ENCODE peak calls at places on chromosomes 16 and 17, in eight cellular contexts. One of them, this sample, is unnamed.

GRCh38 chr16:2516391-2517240 is 2.9 kb downstream of the ATP6V0C start:
- DNase-seq in PC-3: no peak
- DNase-seq in neural progenitor cell: no peak
- DNase-seq in hepatocyte: no peak
- DNase-seq in SK-N-SH: no peak
- DNase-seq in HCT116: no peak
- DNase-seq in OCI-LY7: no peak
- DNase-seq in GM23338: no peak
- DNase-seq in this sample: no peak

GRCh38 chr17:11705111-11705510 is 106.8 kb downstream of the DNAH9 start:
- DNase-seq in GM23338: no peak
- DNase-seq in PC-3: no peak
- DNase-seq in neural progenitor cell: no peak
- DNase-seq in HCT116: no peak
- DNase-seq in hepatocyte: peak
- DNase-seq in SK-N-SH: no peak
- DNase-seq in OCI-LY7: no peak
- DNase-seq in this sample: no peak

GRCh38 chr16:30122621-30123160 is 329 bp downstream of the MAPK3 start:
- DNase-seq in hepatocyte: peak
- DNase-seq in PC-3: no peak
- DNase-seq in SK-N-SH: no peak
- DNase-seq in OCI-LY7: peak
- DNase-seq in HCT116: no peak
- DNase-seq in GM23338: peak
- DNase-seq in neural progenitor cell: peak
- DNase-seq in this sample: no peak

GRCh38 chr17:68819465-68819864 is 135.7 kb downstream of the ABCA8 start:
- DNase-seq in GM23338: no peak
- DNase-seq in hepatocyte: no peak
- DNase-seq in SK-N-SH: no peak
- DNase-seq in neural progenitor cell: no peak
- DNase-seq in PC-3: no peak
- DNase-seq in OCI-LY7: no peak
- DNase-seq in HCT116: no peak
- DNase-seq in this sample: no peak

GRCh38 chr17:50872710-50873424 is 6.7 kb upstream of the TOB1 start:
- DNase-seq in HCT116: no peak
- DNase-seq in PC-3: no peak
- DNase-seq in neural progenitor cell: no peak
- DNase-seq in SK-N-SH: no peak
- DNase-seq in GM23338: no peak
- DNase-seq in hepatocyte: no peak
- DNase-seq in OCI-LY7: no peak
- DNase-seq in this sample: peak

GRCh38 chr16:68737046-68737729 is at the start of gene CDH1:
- DNase-seq in GM23338: peak
- DNase-seq in HCT116: peak
- DNase-seq in neural progenitor cell: peak
- DNase-seq in OCI-LY7: no peak
- DNase-seq in SK-N-SH: peak
- DNase-seq in PC-3: peak
- DNase-seq in hepatocyte: peak
- DNase-seq in this sample: no peak

GRCh38 chr16:75402821-75403475 is 30.4 kb downstream of the CFDP1 start:
- DNase-seq in OCI-LY7: peak
- DNase-seq in hepatocyte: peak
- DNase-seq in HCT116: peak
- DNase-seq in GM23338: peak
- DNase-seq in neural progenitor cell: peak
- DNase-seq in PC-3: peak
- DNase-seq in SK-N-SH: peak
- DNase-seq in this sample: no peak

GRCh38 chr17:50258647-50259483 is 15.4 kb upstream of the TMEM92 start:
- DNase-seq in SK-N-SH: peak
- DNase-seq in GM23338: no peak
- DNase-seq in PC-3: no peak
- DNase-seq in HCT116: no peak
- DNase-seq in OCI-LY7: no peak
- DNase-seq in hepatocyte: peak
- DNase-seq in neural progenitor cell: no peak
- DNase-seq in this sample: no peak

GRCh38 chr16:80084163-80084562 is 456.6 kb upstream of the DYNLRB2 start:
- DNase-seq in OCI-LY7: no peak
- DNase-seq in HCT116: no peak
- DNase-seq in SK-N-SH: no peak
- DNase-seq in PC-3: no peak
- DNase-seq in neural progenitor cell: no peak
- DNase-seq in GM23338: no peak
- DNase-seq in hepatocyte: no peak
- DNase-seq in this sample: no peak

GRCh38 chr16:67995423-67995822 is 3.9 kb downstream of the DPEP2 start:
- DNase-seq in HCT116: no peak
- DNase-seq in OCI-LY7: no peak
- DNase-seq in PC-3: no peak
- DNase-seq in GM23338: no peak
- DNase-seq in hepatocyte: no peak
- DNase-seq in SK-N-SH: no peak
- DNase-seq in neural progenitor cell: no peak
- DNase-seq in this sample: no peak

GRCh38 chr17:19424934-19425868 is 14.2 kb downstream of the RNF112 start:
- DNase-seq in hepatocyte: no peak
- DNase-seq in OCI-LY7: no peak
- DNase-seq in HCT116: no peak
- DNase-seq in PC-3: peak
- DNase-seq in GM23338: no peak
- DNase-seq in SK-N-SH: no peak
- DNase-seq in neural progenitor cell: no peak
- DNase-seq in this sample: no peak

DNA sequence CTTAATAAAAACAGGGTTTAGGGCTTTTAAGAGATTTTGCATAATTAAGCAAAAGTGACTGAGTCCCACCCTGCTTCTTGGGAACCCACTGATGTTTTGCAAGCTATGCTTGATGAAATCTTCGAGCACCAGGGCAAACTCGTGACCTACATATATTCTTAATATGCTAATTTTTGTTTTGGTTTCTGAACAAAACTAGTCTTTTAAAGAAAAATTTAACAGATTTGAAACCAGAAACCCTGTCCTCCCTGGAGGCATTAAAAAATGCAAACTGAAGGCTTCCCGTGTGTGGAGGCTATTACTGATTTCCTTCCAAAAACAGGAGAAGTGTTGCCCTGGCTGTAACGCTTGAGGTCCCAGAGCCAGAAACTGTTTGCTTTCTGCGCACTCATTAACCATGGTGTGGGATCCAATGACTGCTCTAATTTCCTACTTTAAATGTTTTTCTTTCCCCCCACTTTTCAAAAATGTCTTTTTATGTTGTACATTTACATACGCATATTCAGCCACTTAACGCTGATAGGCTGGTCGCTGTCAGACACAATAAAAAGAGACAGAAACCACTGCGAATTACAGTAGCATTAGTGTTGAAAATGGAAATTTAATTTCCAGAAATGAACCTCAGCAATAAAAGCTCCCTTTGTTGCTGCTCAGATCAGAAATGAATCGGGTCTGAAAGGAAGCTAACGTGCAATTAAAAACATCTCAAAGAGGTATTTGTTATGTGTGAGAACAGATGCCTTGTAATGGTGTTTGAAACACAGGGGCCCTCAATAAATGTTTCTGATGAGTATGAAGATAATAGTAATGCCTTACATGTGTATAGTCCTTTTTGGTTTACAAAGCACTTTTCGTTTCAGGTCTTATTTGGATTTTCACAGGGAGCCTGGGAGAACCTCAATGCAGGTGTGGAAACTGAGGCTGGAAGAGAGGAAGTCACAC is 40.0 kb upstream of the IRX6 start:
- DNase-seq in neural progenitor cell: no peak
- DNase-seq in OCI-LY7: no peak
- DNase-seq in GM23338: no peak
- DNase-seq in HCT116: no peak
- DNase-seq in SK-N-SH: peak
- DNase-seq in PC-3: no peak
- DNase-seq in hepatocyte: no peak
- DNase-seq in this sample: no peak
- TF ChIP-seq EZH2phosphoT487 in neural progenitor cell: no peak
- TF ChIP-seq EZH2phosphoT487 in OCI-LY7: no peak
- TF ChIP-seq EZH2phosphoT487 in GM23338: no peak
- TF ChIP-seq EZH2phosphoT487 in HCT116: no peak
- TF ChIP-seq EZH2phosphoT487 in SK-N-SH: no peak
- TF ChIP-seq EZH2phosphoT487 in PC-3: no peak
- TF ChIP-seq EZH2phosphoT487 in hepatocyte: no peak
- TF ChIP-seq EZH2phosphoT487 in this sample: no peak

GRCh38 chr16:88764913-88765349 is 20.1 kb downstream of the PIEZO1 start:
- DNase-seq in GM23338: peak
- DNase-seq in PC-3: peak
- DNase-seq in hepatocyte: peak
- DNase-seq in HCT116: no peak
- DNase-seq in SK-N-SH: no peak
- DNase-seq in OCI-LY7: no peak
- DNase-seq in neural progenitor cell: no peak
- DNase-seq in this sample: no peak

GRCh38 chr16:88768041-88768876 is 16.8 kb downstream of the PIEZO1 start:
- DNase-seq in OCI-LY7: no peak
- DNase-seq in GM23338: no peak
- DNase-seq in hepatocyte: peak
- DNase-seq in neural progenitor cell: peak
- DNase-seq in PC-3: no peak
- DNase-seq in HCT116: no peak
- DNase-seq in SK-N-SH: peak
- DNase-seq in this sample: no peak

GRCh38 chr16:88769617-88770458 is 15.2 kb downstream of the PIEZO1 start:
- DNase-seq in hepatocyte: peak
- DNase-seq in SK-N-SH: peak
- DNase-seq in neural progenitor cell: peak
- DNase-seq in PC-3: peak
- DNase-seq in GM23338: peak
- DNase-seq in OCI-LY7: peak
- DNase-seq in HCT116: no peak
- DNase-seq in this sample: no peak

GRCh38 chr16:88766975-88767374 is 18.0 kb downstream of the PIEZO1 start:
- DNase-seq in neural progenitor cell: no peak
- DNase-seq in GM23338: no peak
- DNase-seq in SK-N-SH: no peak
- DNase-seq in PC-3: no peak
- DNase-seq in HCT116: no peak
- DNase-seq in OCI-LY7: no peak
- DNase-seq in hepatocyte: no peak
- DNase-seq in this sample: no peak

DNA sequence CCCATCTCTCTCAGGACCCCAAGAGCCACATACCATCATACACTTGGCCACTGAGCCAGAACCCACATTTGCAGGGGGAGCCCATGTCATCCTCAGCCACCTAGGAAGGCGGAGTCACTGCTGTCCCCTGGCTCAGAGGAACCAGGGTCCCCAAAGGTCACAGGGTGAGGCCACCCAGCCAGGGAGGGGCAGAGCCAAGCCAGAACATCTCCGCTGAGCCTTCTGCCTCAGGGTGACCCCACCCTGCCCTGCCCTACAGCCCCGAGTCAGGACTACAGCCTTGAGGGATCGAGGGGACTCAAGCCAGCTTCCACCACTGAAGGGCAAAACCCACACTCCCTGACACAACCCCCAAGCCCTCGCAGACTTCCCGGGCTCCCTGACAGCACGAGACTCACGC is 17.5 kb downstream of the PIEZO1 start:
- DNase-seq in neural progenitor cell: no peak
- DNase-seq in hepatocyte: no peak
- DNase-seq in PC-3: no peak
- DNase-seq in GM23338: no peak
- DNase-seq in SK-N-SH: no peak
- DNase-seq in OCI-LY7: no peak
- DNase-seq in HCT116: no peak
- DNase-seq in this sample: no peak
- H3K4me3 ChIP-seq in neural progenitor cell: no peak
- H3K4me3 ChIP-seq in hepatocyte: no peak
- H3K4me3 ChIP-seq in PC-3: no peak
- H3K4me3 ChIP-seq in GM23338: no peak
- H3K4me3 ChIP-seq in SK-N-SH: no peak
- H3K4me3 ChIP-seq in OCI-LY7: no peak
- H3K4me3 ChIP-seq in HCT116: no peak
- H3K4me3 ChIP-seq in this sample: no peak

DNA sequence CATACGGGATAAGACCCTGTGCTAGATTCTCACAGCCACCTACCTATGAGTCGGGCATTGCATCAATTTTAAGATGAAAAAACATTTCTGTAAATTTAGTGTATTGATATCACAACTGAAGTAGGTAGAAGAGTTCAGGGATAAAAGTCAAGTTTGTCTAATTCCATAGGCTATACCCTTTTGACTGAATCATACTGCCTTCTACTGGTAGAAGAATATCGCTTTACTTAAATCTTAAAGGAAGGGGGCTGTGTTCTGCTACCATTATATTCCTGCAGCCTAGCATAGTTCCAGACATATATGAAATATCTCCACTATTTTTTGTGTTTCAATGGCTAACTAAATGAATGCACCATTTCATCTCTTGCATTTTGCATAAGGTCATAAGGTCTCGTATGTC is 1128.6 kb downstream of the CDH8 start:
- DNase-seq in HCT116: no peak
- DNase-seq in OCI-LY7: no peak
- DNase-seq in GM23338: peak
- DNase-seq in neural progenitor cell: no peak
- DNase-seq in SK-N-SH: no peak
- DNase-seq in PC-3: no peak
- DNase-seq in hepatocyte: no peak
- DNase-seq in this sample: no peak
- TF ChIP-seq CTCF in HCT116: no peak
- TF ChIP-seq CTCF in OCI-LY7: no peak
- TF ChIP-seq CTCF in GM23338: peak
- TF ChIP-seq CTCF in neural progenitor cell: peak
- TF ChIP-seq CTCF in SK-N-SH: no peak
- TF ChIP-seq CTCF in PC-3: no peak
- TF ChIP-seq CTCF in hepatocyte: no peak
- TF ChIP-seq CTCF in this sample: no peak

GRCh38 chr16:57953857-57954256 is 17.1 kb downstream of the CNGB1 start:
- DNase-seq in PC-3: no peak
- DNase-seq in GM23338: no peak
- DNase-seq in hepatocyte: no peak
- DNase-seq in neural progenitor cell: no peak
- DNase-seq in HCT116: no peak
- DNase-seq in SK-N-SH: no peak
- DNase-seq in OCI-LY7: no peak
- DNase-seq in this sample: no peak

GRCh38 chr16:57957396-57958392 is 13.2 kb downstream of the CNGB1 start:
- DNase-seq in OCI-LY7: no peak
- DNase-seq in HCT116: no peak
- DNase-seq in neural progenitor cell: no peak
- DNase-seq in SK-N-SH: no peak
- DNase-seq in GM23338: peak
- DNase-seq in PC-3: no peak
- DNase-seq in hepatocyte: no peak
- DNase-seq in this sample: no peak

GRCh38 chr16:57956270-57956808 is 14.6 kb downstream of the CNGB1 start:
- DNase-seq in SK-N-SH: no peak
- DNase-seq in OCI-LY7: no peak
- DNase-seq in GM23338: no peak
- DNase-seq in hepatocyte: no peak
- DNase-seq in neural progenitor cell: no peak
- DNase-seq in HCT116: no peak
- DNase-seq in PC-3: no peak
- DNase-seq in this sample: no peak

GRCh38 chr16:57956924-57957323 is 14.0 kb downstream of the CNGB1 start:
- DNase-seq in neural progenitor cell: no peak
- DNase-seq in SK-N-SH: no peak
- DNase-seq in hepatocyte: no peak
- DNase-seq in HCT116: no peak
- DNase-seq in PC-3: no peak
- DNase-seq in OCI-LY7: no peak
- DNase-seq in GM23338: no peak
- DNase-seq in this sample: no peak

GRCh38 chr16:57955572-57955971 is 15.4 kb downstream of the CNGB1 start:
- DNase-seq in hepatocyte: no peak
- DNase-seq in PC-3: no peak
- DNase-seq in neural progenitor cell: no peak
- DNase-seq in OCI-LY7: no peak
- DNase-seq in HCT116: no peak
- DNase-seq in GM23338: no peak
- DNase-seq in SK-N-SH: no peak
- DNase-seq in this sample: no peak
- TF ChIP-seq EZH2phosphoT487 in hepatocyte: no peak
- TF ChIP-seq EZH2phosphoT487 in PC-3: no peak
- TF ChIP-seq EZH2phosphoT487 in neural progenitor cell: no peak
- TF ChIP-seq EZH2phosphoT487 in OCI-LY7: no peak
- TF ChIP-seq EZH2phosphoT487 in HCT116: no peak
- TF ChIP-seq EZH2phosphoT487 in GM23338: no peak
- TF ChIP-seq EZH2phosphoT487 in SK-N-SH: no peak
- TF ChIP-seq EZH2phosphoT487 in this sample: no peak